ENCODE peak calls at places on chromosomes 5 and 9, in five cellular contexts. One of them, this sample, is unnamed.

GRCh38 chr5:137501846-137502406 is 2.8 kb upstream of the SPOCK1 start:
- DNase-seq in ELR: no peak
- DNase-seq in activated CD4-positive, alpha-beta T cell treated with anti-CD3 and anti-CD28 coated beads, Interleukin-2, amount 50 U/mL, for 4 hours: no peak
- DNase-seq in uterus: no peak
- DNase-seq in stimulated activated naive B cell treated with anti-CD40 and anti-IgM and Interleukin-4, amounts not matched to agents 10 μg/mL and 1 μg/mL and 100 μg/mL, for 72 hours: no peak
- DNase-seq in this sample: no peak

GRCh38 chr5:32339198-32339597 is 26.5 kb upstream of the MTMR12 start:
- DNase-seq in ELR: peak
- DNase-seq in activated CD4-positive, alpha-beta T cell treated with anti-CD3 and anti-CD28 coated beads, Interleukin-2, amount 50 U/mL, for 4 hours: no peak
- DNase-seq in uterus: no peak
- DNase-seq in stimulated activated naive B cell treated with anti-CD40 and anti-IgM and Interleukin-4, amounts not matched to agents 10 μg/mL and 1 μg/mL and 100 μg/mL, for 72 hours: no peak
- DNase-seq in this sample: no peak

GRCh38 chr5:1011741-1012315 is 3.2 kb downstream of the NKD2 start:
- DNase-seq in ELR: no peak
- DNase-seq in activated CD4-positive, alpha-beta T cell treated with anti-CD3 and anti-CD28 coated beads, Interleukin-2, amount 50 U/mL, for 4 hours: no peak
- DNase-seq in uterus: no peak
- DNase-seq in stimulated activated naive B cell treated with anti-CD40 and anti-IgM and Interleukin-4, amounts not matched to agents 10 μg/mL and 1 μg/mL and 100 μg/mL, for 72 hours: no peak
- DNase-seq in this sample: no peak

GRCh38 chr5:101942321-101942882 is 353.7 kb downstream of the SLCO4C1 start:
- DNase-seq in ELR: peak
- DNase-seq in activated CD4-positive, alpha-beta T cell treated with anti-CD3 and anti-CD28 coated beads, Interleukin-2, amount 50 U/mL, for 4 hours: no peak
- DNase-seq in uterus: no peak
- DNase-seq in stimulated activated naive B cell treated with anti-CD40 and anti-IgM and Interleukin-4, amounts not matched to agents 10 μg/mL and 1 μg/mL and 100 μg/mL, for 72 hours: no peak
- DNase-seq in this sample: no peak

GRCh38 chr9:134942421-134943119 is 24.9 kb upstream of the FCN1 start:
- DNase-seq in ELR: no peak
- DNase-seq in activated CD4-positive, alpha-beta T cell treated with anti-CD3 and anti-CD28 coated beads, Interleukin-2, amount 50 U/mL, for 4 hours: no peak
- DNase-seq in uterus: no peak
- DNase-seq in stimulated activated naive B cell treated with anti-CD40 and anti-IgM and Interleukin-4, amounts not matched to agents 10 μg/mL and 1 μg/mL and 100 μg/mL, for 72 hours: no peak
- DNase-seq in this sample: no peak

GRCh38 chr9:123002754-123003153 is 30.7 kb upstream of the GPR21 start:
- DNase-seq in ELR: no peak
- DNase-seq in activated CD4-positive, alpha-beta T cell treated with anti-CD3 and anti-CD28 coated beads, Interleukin-2, amount 50 U/mL, for 4 hours: no peak
- DNase-seq in uterus: no peak
- DNase-seq in stimulated activated naive B cell treated with anti-CD40 and anti-IgM and Interleukin-4, amounts not matched to agents 10 μg/mL and 1 μg/mL and 100 μg/mL, for 72 hours: no peak
- DNase-seq in this sample: no peak

GRCh38 chr5:156380846-156381245 is 53.9 kb downstream of the SGCD start:
- DNase-seq in ELR: no peak
- DNase-seq in activated CD4-positive, alpha-beta T cell treated with anti-CD3 and anti-CD28 coated beads, Interleukin-2, amount 50 U/mL, for 4 hours: no peak
- DNase-seq in uterus: no peak
- DNase-seq in stimulated activated naive B cell treated with anti-CD40 and anti-IgM and Interleukin-4, amounts not matched to agents 10 μg/mL and 1 μg/mL and 100 μg/mL, for 72 hours: no peak
- DNase-seq in this sample: no peak

GRCh38 chr9:10396641-10397040 is 216.2 kb downstream of the PTPRD start:
- DNase-seq in ELR: no peak
- DNase-seq in activated CD4-positive, alpha-beta T cell treated with anti-CD3 and anti-CD28 coated beads, Interleukin-2, amount 50 U/mL, for 4 hours: no peak
- DNase-seq in uterus: no peak
- DNase-seq in stimulated activated naive B cell treated with anti-CD40 and anti-IgM and Interleukin-4, amounts not matched to agents 10 μg/mL and 1 μg/mL and 100 μg/mL, for 72 hours: no peak
- DNase-seq in this sample: no peak

GRCh38 chr5:112762113-112762810 is 24.6 kb downstream of the APC start:
- DNase-seq in ELR: peak
- DNase-seq in activated CD4-positive, alpha-beta T cell treated with anti-CD3 and anti-CD28 coated beads, Interleukin-2, amount 50 U/mL, for 4 hours: no peak
- DNase-seq in uterus: no peak
- DNase-seq in stimulated activated naive B cell treated with anti-CD40 and anti-IgM and Interleukin-4, amounts not matched to agents 10 μg/mL and 1 μg/mL and 100 μg/mL, for 72 hours: no peak
- DNase-seq in this sample: no peak

GRCh38 chr5:172855597-172856292 is 21.7 kb downstream of the ERGIC1 start:
- DNase-seq in ELR: no peak
- DNase-seq in activated CD4-positive, alpha-beta T cell treated with anti-CD3 and anti-CD28 coated beads, Interleukin-2, amount 50 U/mL, for 4 hours: no peak
- DNase-seq in uterus: peak
- DNase-seq in stimulated activated naive B cell treated with anti-CD40 and anti-IgM and Interleukin-4, amounts not matched to agents 10 μg/mL and 1 μg/mL and 100 μg/mL, for 72 hours: no peak
- DNase-seq in this sample: no peak

GRCh38 chr9:134659688-134660131 is 18.1 kb downstream of the COL5A1 start:
- DNase-seq in ELR: no peak
- DNase-seq in activated CD4-positive, alpha-beta T cell treated with anti-CD3 and anti-CD28 coated beads, Interleukin-2, amount 50 U/mL, for 4 hours: no peak
- DNase-seq in uterus: no peak
- DNase-seq in stimulated activated naive B cell treated with anti-CD40 and anti-IgM and Interleukin-4, amounts not matched to agents 10 μg/mL and 1 μg/mL and 100 μg/mL, for 72 hours: no peak
- DNase-seq in this sample: no peak

GRCh38 chr5:11076945-11077613 is 316.0 kb upstream of the DAP start:
- DNase-seq in ELR: no peak
- DNase-seq in activated CD4-positive, alpha-beta T cell treated with anti-CD3 and anti-CD28 coated beads, Interleukin-2, amount 50 U/mL, for 4 hours: no peak
- DNase-seq in uterus: no peak
- DNase-seq in stimulated activated naive B cell treated with anti-CD40 and anti-IgM and Interleukin-4, amounts not matched to agents 10 μg/mL and 1 μg/mL and 100 μg/mL, for 72 hours: no peak
- DNase-seq in this sample: no peak

GRCh38 chr5:60520451-60521210 is 179.3 kb downstream of the DEPDC1B start:
- DNase-seq in ELR: no peak
- DNase-seq in activated CD4-positive, alpha-beta T cell treated with anti-CD3 and anti-CD28 coated beads, Interleukin-2, amount 50 U/mL, for 4 hours: no peak
- DNase-seq in uterus: no peak
- DNase-seq in stimulated activated naive B cell treated with anti-CD40 and anti-IgM and Interleukin-4, amounts not matched to agents 10 μg/mL and 1 μg/mL and 100 μg/mL, for 72 hours: no peak
- DNase-seq in this sample: no peak

GRCh38 chr5:33941090-33941489 is 4.9 kb downstream of the RXFP3 start:
- DNase-seq in ELR: no peak
- DNase-seq in activated CD4-positive, alpha-beta T cell treated with anti-CD3 and anti-CD28 coated beads, Interleukin-2, amount 50 U/mL, for 4 hours: no peak
- DNase-seq in uterus: no peak
- DNase-seq in stimulated activated naive B cell treated with anti-CD40 and anti-IgM and Interleukin-4, amounts not matched to agents 10 μg/mL and 1 μg/mL and 100 μg/mL, for 72 hours: no peak
- DNase-seq in this sample: no peak

GRCh38 chr5:172757394-172758010 is 13.5 kb downstream of the DUSP1 start:
- DNase-seq in ELR: peak
- DNase-seq in activated CD4-positive, alpha-beta T cell treated with anti-CD3 and anti-CD28 coated beads, Interleukin-2, amount 50 U/mL, for 4 hours: no peak
- DNase-seq in uterus: no peak
- DNase-seq in stimulated activated naive B cell treated with anti-CD40 and anti-IgM and Interleukin-4, amounts not matched to agents 10 μg/mL and 1 μg/mL and 100 μg/mL, for 72 hours: no peak
- DNase-seq in this sample: no peak

GRCh38 chr5:123670981-123671557 is 159.1 kb downstream of the CSNK1G3 start:
- DNase-seq in ELR: peak
- DNase-seq in activated CD4-positive, alpha-beta T cell treated with anti-CD3 and anti-CD28 coated beads, Interleukin-2, amount 50 U/mL, for 4 hours: peak
- DNase-seq in uterus: peak
- DNase-seq in stimulated activated naive B cell treated with anti-CD40 and anti-IgM and Interleukin-4, amounts not matched to agents 10 μg/mL and 1 μg/mL and 100 μg/mL, for 72 hours: peak
- DNase-seq in this sample: peak

GRCh38 chr9:13847270-13847669 is 466.7 kb downstream of the NFIB start:
- DNase-seq in ELR: no peak
- DNase-seq in activated CD4-positive, alpha-beta T cell treated with anti-CD3 and anti-CD28 coated beads, Interleukin-2, amount 50 U/mL, for 4 hours: no peak
- DNase-seq in uterus: no peak
- DNase-seq in stimulated activated naive B cell treated with anti-CD40 and anti-IgM and Interleukin-4, amounts not matched to agents 10 μg/mL and 1 μg/mL and 100 μg/mL, for 72 hours: no peak
- DNase-seq in this sample: no peak

GRCh38 chr9:73893230-73893629 is 603.9 kb upstream of the RORB start:
- DNase-seq in ELR: no peak
- DNase-seq in activated CD4-positive, alpha-beta T cell treated with anti-CD3 and anti-CD28 coated beads, Interleukin-2, amount 50 U/mL, for 4 hours: no peak
- DNase-seq in uterus: no peak
- DNase-seq in stimulated activated naive B cell treated with anti-CD40 and anti-IgM and Interleukin-4, amounts not matched to agents 10 μg/mL and 1 μg/mL and 100 μg/mL, for 72 hours: no peak
- DNase-seq in this sample: no peak

GRCh38 chr5:94345257-94345656 is 273.1 kb downstream of the KIAA0825 start:
- DNase-seq in ELR: no peak
- DNase-seq in activated CD4-positive, alpha-beta T cell treated with anti-CD3 and anti-CD28 coated beads, Interleukin-2, amount 50 U/mL, for 4 hours: no peak
- DNase-seq in uterus: no peak
- DNase-seq in stimulated activated naive B cell treated with anti-CD40 and anti-IgM and Interleukin-4, amounts not matched to agents 10 μg/mL and 1 μg/mL and 100 μg/mL, for 72 hours: no peak
- DNase-seq in this sample: no peak

GRCh38 chr5:95709967-95710650 is 21.0 kb upstream of the RHOBTB3 start:
- DNase-seq in ELR: no peak
- DNase-seq in activated CD4-positive, alpha-beta T cell treated with anti-CD3 and anti-CD28 coated beads, Interleukin-2, amount 50 U/mL, for 4 hours: no peak
- DNase-seq in uterus: peak
- DNase-seq in stimulated activated naive B cell treated with anti-CD40 and anti-IgM and Interleukin-4, amounts not matched to agents 10 μg/mL and 1 μg/mL and 100 μg/mL, for 72 hours: no peak
- DNase-seq in this sample: no peak

GRCh38 chr9:72575673-72576072 is 54.3 kb downstream of the TMC1 start:
- DNase-seq in ELR: no peak
- DNase-seq in activated CD4-positive, alpha-beta T cell treated with anti-CD3 and anti-CD28 coated beads, Interleukin-2, amount 50 U/mL, for 4 hours: no peak
- DNase-seq in uterus: no peak
- DNase-seq in stimulated activated naive B cell treated with anti-CD40 and anti-IgM and Interleukin-4, amounts not matched to agents 10 μg/mL and 1 μg/mL and 100 μg/mL, for 72 hours: no peak
- DNase-seq in this sample: no peak

GRCh38 chr5:52875827-52876226 is 88.1 kb downstream of the ITGA1 start:
- DNase-seq in ELR: no peak
- DNase-seq in activated CD4-positive, alpha-beta T cell treated with anti-CD3 and anti-CD28 coated beads, Interleukin-2, amount 50 U/mL, for 4 hours: no peak
- DNase-seq in uterus: no peak
- DNase-seq in stimulated activated naive B cell treated with anti-CD40 and anti-IgM and Interleukin-4, amounts not matched to agents 10 μg/mL and 1 μg/mL and 100 μg/mL, for 72 hours: no peak
- DNase-seq in this sample: no peak

GRCh38 chr5:82735160-82735789 is 341.9 kb downstream of the TMEM167A start:
- DNase-seq in ELR: peak
- DNase-seq in activated CD4-positive, alpha-beta T cell treated with anti-CD3 and anti-CD28 coated beads, Interleukin-2, amount 50 U/mL, for 4 hours: no peak
- DNase-seq in uterus: no peak
- DNase-seq in stimulated activated naive B cell treated with anti-CD40 and anti-IgM and Interleukin-4, amounts not matched to agents 10 μg/mL and 1 μg/mL and 100 μg/mL, for 72 hours: no peak
- DNase-seq in this sample: no peak

This sample was measured in ureter.